ENCODE peak calls at places on chromosome 17, in seven cellular contexts. J is activated CD8-positive, alpha-beta memory T cell treated with anti-CD3 and anti-CD28 coated beads, Interleukin-2, amount 50 U/mL, for 4 hours; L is stimulated activated CD4-positive, alpha-beta T cell treated with anti-CD3 and anti-CD28 coated beads, Interleukin-1b, Interleukin-23, amount 100 ng/mL, for 4 hours; A is hepatic stellate cell; T is MCF 10A; Y is HEK293T; G is tibial artery. Q is an unnamed sample.

GRCh38 chr17:36731091-36731490 is 129.7 kb downstream of the MRM1 start:
- DNase-seq in T (no peak), J (no peak), Y (no peak), L (no peak), G (no peak), A (no peak), Q (no peak)

GRCh38 chr17:13474073-13474800 is 127.5 kb downstream of the HS3ST3A1 start:
- DNase-seq in J (no peak), T (no peak), L (no peak), A (no peak), G (no peak), Y (no peak), Q (no peak)

GRCh38 chr17:17129466-17129865 is 76.7 kb downstream of the PLD6 start:
- DNase-seq in A (no peak), J (no peak), T (no peak), L (no peak), Y (no peak), G (no peak), Q (no peak)

GRCh38 chr17:29579866-29580771 is 9.3 kb downstream of the GIT1 start:
- DNase-seq in L (peak), J (peak), A (peak), T (peak), G (peak), Y (peak), Q (peak)

GRCh38 chr17:39848600-39848999 is 15.5 kb downstream of the IKZF3 start:
- DNase-seq in A (no peak), T (no peak), Y (no peak), L (no peak), J (no peak), G (no peak), Q (no peak)

GRCh38 chr17:77445908-77446535 is 305.3 kb downstream of the SEC14L1 start:
- DNase-seq in Y (no peak), L (no peak), T (no peak), J (no peak), A (no peak), G (no peak), Q (no peak)

GRCh38 chr17:70423562-70423961 is 254.2 kb downstream of the KCNJ2 start:
- DNase-seq in T (no peak), L (no peak), J (no peak), A (no peak), G (no peak), Y (no peak), Q (no peak)

GRCh38 chr17:77722366-77722765 is 236.1 kb upstream of the TNRC6C start:
- DNase-seq in G (no peak), Y (no peak), J (no peak), A (no peak), T (no peak), L (no peak), Q (no peak)

GRCh38 chr17:32819035-32819434 is 57.9 kb downstream of the MYO1D start:
- DNase-seq in A (peak), T (no peak), Y (no peak), G (no peak), L (no peak), J (no peak), Q (no peak)

GRCh38 chr17:66904760-66905637 is 59.5 kb upstream of the CACNG4 start:
- DNase-seq in L (no peak), A (peak), J (no peak), G (no peak), T (peak), Y (no peak), Q (peak)

GRCh38 chr17:47239663-47240374 is 13.8 kb upstream of the ITGB3 start:
- DNase-seq in J (no peak), L (no peak), A (peak), T (peak), G (peak), Y (no peak), Q (peak)

GRCh38 chr17:66737524-66737923 is 97.4 kb upstream of the CACNG5 start:
- DNase-seq in G (peak), L (no peak), J (no peak), A (no peak), T (no peak), Y (no peak), Q (no peak)

GRCh38 chr17:41327411-41328120 is 12.1 kb upstream of the KRTAP17-1 start:
- DNase-seq in L (no peak), Y (no peak), J (no peak), T (no peak), A (no peak), G (no peak), Q (no peak)

GRCh38 chr17:8621585-8621984 is 8.9 kb downstream of the MYH10 start:
- DNase-seq in L (no peak), A (no peak), G (no peak), T (no peak), J (no peak), Y (no peak), Q (no peak)

GRCh38 chr17:78973196-78973595 is 6.5 kb downstream of the LGALS3BP start:
- DNase-seq in G (no peak), A (no peak), J (no peak), Y (no peak), L (no peak), T (no peak), Q (peak)

GRCh38 chr17:66567234-66568170 is 265.1 kb downstream of the PRKCA start:
- DNase-seq in Y (peak), G (peak), J (peak), A (peak), L (peak), T (peak), Q (peak)

Q was measured in uterus.